ENCODE peak calls at places on chromosomes 6 and 20, in five cellular contexts. One of them, this sample, is unnamed.

GRCh38 chr6:108619431-108620197 is 58.9 kb downstream of the FOXO3 start:
- DNase-seq in tibial artery: no peak
- DNase-seq in CD8-positive, alpha-beta T cell: no peak
- DNase-seq in ovary: no peak
- DNase-seq in HCT116: no peak
- DNase-seq in this sample: no peak

GRCh38 chr6:167401525-167402194 is 76.8 kb downstream of the TTLL2 start:
- DNase-seq in tibial artery: no peak
- DNase-seq in CD8-positive, alpha-beta T cell: no peak
- DNase-seq in ovary: no peak
- DNase-seq in HCT116: no peak
- DNase-seq in this sample: no peak

GRCh38 chr20:44886828-44887227 is 1.3 kb downstream of the YWHAB start:
- DNase-seq in tibial artery: no peak
- DNase-seq in CD8-positive, alpha-beta T cell: no peak
- DNase-seq in ovary: no peak
- DNase-seq in HCT116: no peak
- DNase-seq in this sample: no peak

GRCh38 chr6:37320649-37321048 is 33.1 kb upstream of the RNF8 start:
- DNase-seq in tibial artery: no peak
- DNase-seq in CD8-positive, alpha-beta T cell: no peak
- DNase-seq in ovary: no peak
- DNase-seq in HCT116: no peak
- DNase-seq in this sample: no peak

GRCh38 chr6:30678964-30679726 is 6.3 kb upstream of the DHX16 start:
- DNase-seq in tibial artery: peak; percentile 92
- DNase-seq in CD8-positive, alpha-beta T cell: peak; percentile 88
- DNase-seq in ovary: peak; percentile 88
- DNase-seq in HCT116: no peak
- DNase-seq in this sample: peak; percentile 84

GRCh38 chr6:137977814-137978213 is 110.8 kb downstream of the TNFAIP3 start:
- DNase-seq in tibial artery: no peak
- DNase-seq in CD8-positive, alpha-beta T cell: no peak
- DNase-seq in ovary: no peak
- DNase-seq in HCT116: no peak
- DNase-seq in this sample: no peak

GRCh38 chr6:31652925-31653724 is 664 bp upstream of the BAG6 start:
- DNase-seq in tibial artery: peak; percentile 93
- DNase-seq in CD8-positive, alpha-beta T cell: no peak
- DNase-seq in ovary: peak; percentile 92
- DNase-seq in HCT116: no peak
- DNase-seq in this sample: peak; percentile 92

GRCh38 chr6:10369896-10370295 is 45.0 kb downstream of the TFAP2A start:
- DNase-seq in tibial artery: no peak
- DNase-seq in CD8-positive, alpha-beta T cell: no peak
- DNase-seq in ovary: no peak
- DNase-seq in HCT116: no peak
- DNase-seq in this sample: peak; percentile 76

GRCh38 chr6:38185752-38186151 is 366.2 kb downstream of the ZFAND3 start:
- DNase-seq in tibial artery: no peak
- DNase-seq in CD8-positive, alpha-beta T cell: no peak
- DNase-seq in ovary: no peak
- DNase-seq in HCT116: no peak
- DNase-seq in this sample: peak; percentile 8

GRCh38 chr6:163189609-163190008 is 224.9 kb upstream of the QKI start:
- DNase-seq in tibial artery: no peak
- DNase-seq in CD8-positive, alpha-beta T cell: no peak
- DNase-seq in ovary: no peak
- DNase-seq in HCT116: no peak
- DNase-seq in this sample: no peak

GRCh38 chr6:63504777-63505384 is 67.4 kb upstream of the LOC128125822 start:
- DNase-seq in tibial artery: no peak
- DNase-seq in CD8-positive, alpha-beta T cell: no peak
- DNase-seq in ovary: no peak
- DNase-seq in HCT116: peak; percentile 34
- DNase-seq in this sample: no peak

GRCh38 chr20:17128206-17128605 is 98.6 kb upstream of the PCSK2 start:
- DNase-seq in tibial artery: no peak
- DNase-seq in CD8-positive, alpha-beta T cell: no peak
- DNase-seq in ovary: no peak
- DNase-seq in HCT116: no peak
- DNase-seq in this sample: no peak

GRCh38 chr6:7106752-7107577 is 796 bp upstream of the RREB1 start:
- DNase-seq in tibial artery: peak; percentile 72
- DNase-seq in CD8-positive, alpha-beta T cell: peak; percentile 39
- DNase-seq in ovary: peak; percentile 51
- DNase-seq in HCT116: no peak
- DNase-seq in this sample: peak; percentile 56

GRCh38 chr6:138493413-138493812 is 5.9 kb downstream of the NHSL1 start:
- DNase-seq in tibial artery: no peak
- DNase-seq in CD8-positive, alpha-beta T cell: no peak
- DNase-seq in ovary: no peak
- DNase-seq in HCT116: no peak
- DNase-seq in this sample: no peak

GRCh38 chr6:79408598-79408997 is 128.6 kb downstream of the LCA5 start:
- DNase-seq in tibial artery: no peak
- DNase-seq in CD8-positive, alpha-beta T cell: no peak
- DNase-seq in ovary: no peak
- DNase-seq in HCT116: no peak
- DNase-seq in this sample: no peak

GRCh38 chr6:110949679-110950285 is 8.7 kb upstream of the GTF3C6 start:
- DNase-seq in tibial artery: no peak
- DNase-seq in CD8-positive, alpha-beta T cell: no peak
- DNase-seq in ovary: no peak
- DNase-seq in HCT116: peak; percentile 12
- DNase-seq in this sample: no peak

GRCh38 chr20:42612262-42612661 is 577.4 kb downstream of the PTPRT start:
- DNase-seq in tibial artery: no peak
- DNase-seq in CD8-positive, alpha-beta T cell: no peak
- DNase-seq in ovary: no peak
- DNase-seq in HCT116: no peak
- DNase-seq in this sample: no peak

GRCh38 chr20:38138086-38138777 is 26.8 kb downstream of the TGM2 start:
- DNase-seq in tibial artery: peak; percentile 61
- DNase-seq in CD8-positive, alpha-beta T cell: no peak
- DNase-seq in ovary: no peak
- DNase-seq in HCT116: no peak
- DNase-seq in this sample: no peak

GRCh38 chr6:149249370-149250357 is 67.8 kb upstream of the TAB2 start:
- DNase-seq in tibial artery: no peak
- DNase-seq in CD8-positive, alpha-beta T cell: no peak
- DNase-seq in ovary: no peak
- DNase-seq in HCT116: no peak
- DNase-seq in this sample: peak; percentile 62

DNA sequence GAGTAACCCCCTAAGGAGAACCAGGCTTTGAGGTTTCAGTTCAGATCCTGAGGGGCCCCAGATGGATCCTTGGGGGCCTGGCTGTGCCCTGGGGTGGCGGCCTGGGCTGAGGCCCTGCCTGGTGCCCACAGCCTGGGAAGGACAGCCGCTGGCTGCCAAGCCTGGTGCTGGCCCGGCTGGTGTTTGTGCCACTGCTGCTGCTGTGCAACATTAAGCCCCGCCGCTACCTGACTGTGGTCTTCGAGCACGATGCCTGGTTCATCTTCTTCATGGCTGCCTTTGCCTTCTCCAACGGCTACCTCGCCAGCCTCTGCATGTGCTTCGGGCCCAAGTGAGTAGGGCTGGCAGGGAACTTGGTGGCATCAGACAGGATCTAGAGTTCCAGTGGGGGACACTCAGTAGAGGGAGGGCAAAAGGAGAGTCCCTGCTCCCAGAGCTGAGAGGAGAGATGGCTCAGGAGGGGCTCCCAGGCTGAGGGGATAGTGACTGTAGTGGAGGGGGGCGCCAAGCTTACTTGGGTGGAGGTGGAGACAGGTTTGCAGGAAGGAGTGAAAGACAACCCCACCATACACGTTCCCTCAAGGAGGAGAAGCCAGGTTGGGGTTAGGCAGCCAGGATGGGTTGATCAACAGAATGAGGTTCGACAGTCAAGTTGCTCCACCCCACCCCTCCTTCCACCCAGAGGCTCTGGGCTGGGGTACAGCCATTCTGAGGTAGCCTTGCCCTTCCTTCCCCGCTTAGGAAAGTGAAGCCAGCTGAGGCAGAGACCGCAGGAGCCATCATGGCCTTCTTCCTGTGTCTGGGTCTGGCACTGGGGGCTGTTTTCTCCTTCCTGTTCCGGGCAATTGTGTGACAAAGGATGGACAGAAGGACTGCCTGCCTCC is 9.5 kb downstream of the SLC29A1 start:
- DNase-seq in tibial artery: no peak
- DNase-seq in CD8-positive, alpha-beta T cell: no peak
- DNase-seq in ovary: no peak
- DNase-seq in HCT116: no peak
- DNase-seq in this sample: no peak
- H3K4me1 ChIP-seq in tibial artery: no peaks in the 10 kb centered on the region
- H3K4me1 ChIP-seq in CD8-positive, alpha-beta T cell: peaks cover 8% of the 10 kb centered on the region
- H3K4me1 ChIP-seq in ovary: peaks cover 11% of the 10 kb centered on the region
- H3K4me1 ChIP-seq in HCT116: peaks cover 27% of the 10 kb centered on the region
- H3K4me1 ChIP-seq in this sample: peaks cover 19% of the 10 kb centered on the region

GRCh38 chr20:1965520-1966278 is 28.2 kb downstream of the PDYN start:
- DNase-seq in tibial artery: peak; percentile 82
- DNase-seq in CD8-positive, alpha-beta T cell: peak; percentile 46
- DNase-seq in ovary: peak; percentile 79
- DNase-seq in HCT116: peak; percentile 62
- DNase-seq in this sample: peak; percentile 69
- H3K27ac ChIP-seq in tibial artery: no peak overlapping the region
- H3K27ac ChIP-seq in CD8-positive, alpha-beta T cell: no peak overlapping the region
- H3K27ac ChIP-seq in ovary: no peak overlapping the region
- H3K27ac ChIP-seq in HCT116: no peak overlapping the region
- H3K27ac ChIP-seq in this sample: no peak overlapping the region

GRCh38 chr6:95248501-95248900 is 328.8 kb upstream of the MANEA start:
- DNase-seq in tibial artery: no peak
- DNase-seq in CD8-positive, alpha-beta T cell: no peak
- DNase-seq in ovary: no peak
- DNase-seq in HCT116: no peak
- DNase-seq in this sample: no peak
- H3K4me1 ChIP-seq in tibial artery: no peaks in the 10 kb centered on the region
- H3K4me1 ChIP-seq in CD8-positive, alpha-beta T cell: no peaks in the 10 kb centered on the region
- H3K4me1 ChIP-seq in ovary: no peaks in the 10 kb centered on the region
- H3K4me1 ChIP-seq in HCT116: no peaks in the 10 kb centered on the region
- H3K4me1 ChIP-seq in this sample: no peaks in the 10 kb centered on the region

GRCh38 chr6:24332306-24332705 is 25.6 kb downstream of the DCDC2 start:
- DNase-seq in tibial artery: no peak
- DNase-seq in CD8-positive, alpha-beta T cell: no peak
- DNase-seq in ovary: no peak
- DNase-seq in HCT116: no peak
- DNase-seq in this sample: no peak
- H3K27ac ChIP-seq in tibial artery: no peak overlapping the region
- H3K27ac ChIP-seq in CD8-positive, alpha-beta T cell: no peak overlapping the region
- H3K27ac ChIP-seq in ovary: no peak overlapping the region
- H3K27ac ChIP-seq in HCT116: no peak overlapping the region
- H3K27ac ChIP-seq in this sample: no peak overlapping the region

GRCh38 chr6:2795960-2796359 is 30.8 kb downstream of the WRNIP1 start:
- DNase-seq in tibial artery: no peak
- DNase-seq in CD8-positive, alpha-beta T cell: no peak
- DNase-seq in ovary: no peak
- DNase-seq in HCT116: no peak
- DNase-seq in this sample: no peak
- H3K4me1 ChIP-seq in tibial artery: no peaks in the 10 kb centered on the region
- H3K4me1 ChIP-seq in CD8-positive, alpha-beta T cell: peaks cover 31% of the 10 kb centered on the region
- H3K4me1 ChIP-seq in ovary: peaks cover 1% of the 10 kb centered on the region
- H3K4me1 ChIP-seq in HCT116: peaks cover 9% of the 10 kb centered on the region
- H3K4me1 ChIP-seq in this sample: peaks cover 20% of the 10 kb centered on the region